ENCODE peak calls at places on chromosomes 1 and 21, in five cellular contexts. One of them, this sample, is unnamed.

GRCh38 chr1:54965624-54966340 is 14.6 kb upstream of the TMEM61 start:
- DNase-seq in esophagus muscularis mucosa: no peak
- DNase-seq in HFF-Myc: no peak
- DNase-seq in adrenal gland: peak
- DNase-seq in small intestine: no peak
- DNase-seq in this sample: peak

GRCh38 chr1:18901952-18902522 is 318 bp downstream of the ALDH4A1 start:
- DNase-seq in esophagus muscularis mucosa: no peak
- DNase-seq in HFF-Myc: no peak
- DNase-seq in adrenal gland: no peak
- DNase-seq in small intestine: no peak
- DNase-seq in this sample: no peak

GRCh38 chr1:93029317-93029716 is 49.8 kb upstream of the MTF2 start:
- DNase-seq in esophagus muscularis mucosa: no peak
- DNase-seq in HFF-Myc: peak
- DNase-seq in adrenal gland: no peak
- DNase-seq in small intestine: no peak
- DNase-seq in this sample: no peak

GRCh38 chr1:203648281-203648680 is 21.6 kb downstream of the ATP2B4 start:
- DNase-seq in esophagus muscularis mucosa: no peak
- DNase-seq in HFF-Myc: no peak
- DNase-seq in adrenal gland: no peak
- DNase-seq in small intestine: no peak
- DNase-seq in this sample: no peak

GRCh38 chr1:2226525-2227340 is 1.4 kb upstream of the SKI start:
- DNase-seq in esophagus muscularis mucosa: no peak
- DNase-seq in HFF-Myc: no peak
- DNase-seq in adrenal gland: peak
- DNase-seq in small intestine: no peak
- DNase-seq in this sample: no peak

GRCh38 chr1:200302192-200302892 is 107.5 kb downstream of the ZNF281 start:
- DNase-seq in esophagus muscularis mucosa: no peak
- DNase-seq in HFF-Myc: no peak
- DNase-seq in adrenal gland: peak
- DNase-seq in small intestine: peak
- DNase-seq in this sample: peak

GRCh38 chr1:110161822-110162221 is 11.5 kb downstream of the SLC6A17 start:
- DNase-seq in esophagus muscularis mucosa: no peak
- DNase-seq in HFF-Myc: no peak
- DNase-seq in adrenal gland: no peak
- DNase-seq in small intestine: no peak
- DNase-seq in this sample: no peak

GRCh38 chr1:112862753-112863426 is 93.1 kb downstream of the SLC16A1 start:
- DNase-seq in esophagus muscularis mucosa: no peak
- DNase-seq in HFF-Myc: no peak
- DNase-seq in adrenal gland: no peak
- DNase-seq in small intestine: no peak
- DNase-seq in this sample: no peak

GRCh38 chr21:44455524-44456206 is 355 bp downstream of the LRRC3 start:
- DNase-seq in esophagus muscularis mucosa: no peak
- DNase-seq in HFF-Myc: no peak
- DNase-seq in adrenal gland: peak
- DNase-seq in small intestine: peak
- DNase-seq in this sample: peak

GRCh38 chr1:82486969-82487368 is 686.2 kb downstream of the ADGRL2 start:
- DNase-seq in esophagus muscularis mucosa: no peak
- DNase-seq in HFF-Myc: no peak
- DNase-seq in adrenal gland: no peak
- DNase-seq in small intestine: no peak
- DNase-seq in this sample: no peak

GRCh38 chr21:41875086-41875485 is 4.1 kb downstream of the PRDM15 start:
- DNase-seq in esophagus muscularis mucosa: no peak
- DNase-seq in HFF-Myc: no peak
- DNase-seq in adrenal gland: no peak
- DNase-seq in small intestine: no peak
- DNase-seq in this sample: no peak

GRCh38 chr1:116020668-116021272 is 44.5 kb downstream of the SLC22A15 start:
- DNase-seq in esophagus muscularis mucosa: no peak
- DNase-seq in HFF-Myc: peak
- DNase-seq in adrenal gland: peak
- DNase-seq in small intestine: peak
- DNase-seq in this sample: peak

GRCh38 chr1:203929741-203930309 is 68.4 kb downstream of the SNRPE start:
- DNase-seq in esophagus muscularis mucosa: no peak
- DNase-seq in HFF-Myc: no peak
- DNase-seq in adrenal gland: no peak
- DNase-seq in small intestine: no peak
- DNase-seq in this sample: no peak

GRCh38 chr1:115057661-115058249 is 28.1 kb downstream of the TSHB start:
- DNase-seq in esophagus muscularis mucosa: no peak
- DNase-seq in HFF-Myc: no peak
- DNase-seq in adrenal gland: no peak
- DNase-seq in small intestine: peak
- DNase-seq in this sample: no peak

GRCh38 chr1:211830330-211831142 is at the start of gene LPGAT1:
- DNase-seq in esophagus muscularis mucosa: no peak
- DNase-seq in HFF-Myc: no peak
- DNase-seq in adrenal gland: peak
- DNase-seq in small intestine: peak
- DNase-seq in this sample: peak

GRCh38 chr21:31983120-31983519 is 110.3 kb downstream of the HUNK start:
- DNase-seq in esophagus muscularis mucosa: no peak
- DNase-seq in HFF-Myc: no peak
- DNase-seq in adrenal gland: no peak
- DNase-seq in small intestine: no peak
- DNase-seq in this sample: no peak

GRCh38 chr1:39332828-39333227 is 128.3 kb downstream of the MACF1 start:
- DNase-seq in esophagus muscularis mucosa: no peak
- DNase-seq in HFF-Myc: no peak
- DNase-seq in adrenal gland: no peak
- DNase-seq in small intestine: no peak
- DNase-seq in this sample: no peak

GRCh38 chr1:155038602-155039307 is 5.1 kb downstream of the DCST1 start:
- DNase-seq in esophagus muscularis mucosa: no peak
- DNase-seq in HFF-Myc: no peak
- DNase-seq in adrenal gland: no peak
- DNase-seq in small intestine: peak
- DNase-seq in this sample: peak

GRCh38 chr1:234961468-234962339 is 166.9 kb downstream of the TOMM20 start:
- DNase-seq in esophagus muscularis mucosa: no peak
- DNase-seq in HFF-Myc: peak
- DNase-seq in adrenal gland: peak
- DNase-seq in small intestine: peak
- DNase-seq in this sample: peak

GRCh38 chr1:236149696-236150228 is 7.4 kb downstream of the GPR137B start:
- DNase-seq in esophagus muscularis mucosa: no peak
- DNase-seq in HFF-Myc: no peak
- DNase-seq in adrenal gland: no peak
- DNase-seq in small intestine: no peak
- DNase-seq in this sample: no peak

GRCh38 chr1:232248276-232248803 is 381.6 kb downstream of the SIPA1L2 start:
- DNase-seq in esophagus muscularis mucosa: no peak
- DNase-seq in HFF-Myc: no peak
- DNase-seq in adrenal gland: no peak
- DNase-seq in small intestine: no peak
- DNase-seq in this sample: no peak

GRCh38 chr1:6496360-6496704 is 4.9 kb upstream of the PLEKHG5 start:
- DNase-seq in esophagus muscularis mucosa: no peak
- DNase-seq in HFF-Myc: no peak
- DNase-seq in adrenal gland: no peak
- DNase-seq in small intestine: no peak
- DNase-seq in this sample: no peak
- H3K4me3 ChIP-seq in esophagus muscularis mucosa: peak
- H3K4me3 ChIP-seq in HFF-Myc: peak
- H3K4me3 ChIP-seq in adrenal gland: no peak
- H3K4me3 ChIP-seq in small intestine: no peak
- H3K4me3 ChIP-seq in this sample: peak

DNA sequence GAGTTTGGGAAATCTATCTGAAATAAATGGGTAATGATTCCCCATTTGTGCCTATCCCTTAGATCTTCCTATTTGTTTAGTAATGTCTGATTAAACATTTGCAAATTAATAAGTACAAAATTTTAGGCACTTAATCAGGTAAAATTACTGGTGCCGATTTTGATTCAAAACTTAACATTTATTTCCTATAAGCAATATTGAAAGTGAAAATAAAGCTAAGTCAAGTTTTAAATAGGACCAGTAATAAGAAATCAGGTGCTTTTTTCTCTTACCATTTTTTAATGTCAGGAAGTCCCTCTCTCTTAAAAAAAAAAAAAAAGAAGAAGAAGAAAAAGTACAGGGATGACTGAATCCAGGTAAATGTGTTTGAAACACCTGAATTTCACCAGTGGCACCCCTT is 773 bp upstream of the GBP4 start:
- DNase-seq in esophagus muscularis mucosa: no peak
- DNase-seq in HFF-Myc: no peak
- DNase-seq in adrenal gland: no peak
- DNase-seq in small intestine: peak
- DNase-seq in this sample: no peak
- H3K4me3 ChIP-seq in esophagus muscularis mucosa: peak
- H3K4me3 ChIP-seq in HFF-Myc: no peak
- H3K4me3 ChIP-seq in adrenal gland: no peak
- H3K4me3 ChIP-seq in small intestine: peak
- H3K4me3 ChIP-seq in this sample: no peak

DNA sequence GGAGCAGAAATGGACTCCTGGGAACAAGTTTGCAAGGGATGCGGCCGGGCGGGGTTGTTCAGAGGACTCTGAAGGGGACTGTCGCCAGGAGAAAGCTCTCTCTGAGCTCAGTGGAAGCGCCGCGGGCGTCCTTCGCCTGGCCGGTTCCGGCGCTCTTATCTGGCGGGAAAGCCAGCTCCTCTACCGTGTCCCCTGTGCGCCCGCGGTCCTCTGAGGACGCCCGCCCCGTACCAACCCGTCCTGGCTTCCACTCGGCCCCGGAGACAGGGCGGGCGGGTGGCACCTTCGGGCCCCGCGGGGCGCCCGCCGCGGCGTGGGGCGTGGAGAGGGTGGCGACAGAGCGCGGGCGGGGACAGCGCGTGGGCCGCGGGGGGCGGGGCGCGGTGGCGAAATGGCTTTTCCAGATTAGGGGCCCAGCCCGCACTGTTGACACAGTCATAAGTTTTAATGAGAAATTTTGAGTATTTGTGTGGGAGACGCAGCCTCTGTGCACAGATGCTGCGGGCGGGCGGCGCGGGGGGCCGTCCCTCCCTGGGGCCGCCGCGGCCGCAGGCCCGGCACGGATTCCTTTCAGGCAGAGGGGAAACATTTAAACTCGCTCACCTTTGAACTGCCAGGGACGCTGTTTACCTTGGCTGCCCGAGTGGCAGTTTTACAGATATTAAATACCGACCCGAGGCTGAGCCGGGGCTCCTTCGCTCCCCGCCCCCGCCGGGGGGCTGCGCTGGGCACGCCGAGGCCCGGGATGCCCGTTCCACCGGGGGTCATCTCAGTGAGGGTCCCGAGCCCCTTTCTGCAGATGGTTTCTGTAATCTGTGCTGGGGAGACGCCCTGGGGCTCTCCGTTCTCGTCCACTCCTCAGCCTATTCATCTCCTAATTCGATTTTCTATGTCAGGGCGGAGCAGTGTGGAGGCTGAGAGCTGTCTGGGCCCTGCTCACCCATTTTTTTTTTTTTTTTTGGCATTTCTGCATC is 70.4 kb downstream of the FOXD2 start:
- DNase-seq in esophagus muscularis mucosa: no peak
- DNase-seq in HFF-Myc: no peak
- DNase-seq in adrenal gland: peak
- DNase-seq in small intestine: peak
- DNase-seq in this sample: no peak
- H3K4me3 ChIP-seq in esophagus muscularis mucosa: peak
- H3K4me3 ChIP-seq in HFF-Myc: no peak
- H3K4me3 ChIP-seq in adrenal gland: no peak
- H3K4me3 ChIP-seq in small intestine: peak
- H3K4me3 ChIP-seq in this sample: no peak

DNA sequence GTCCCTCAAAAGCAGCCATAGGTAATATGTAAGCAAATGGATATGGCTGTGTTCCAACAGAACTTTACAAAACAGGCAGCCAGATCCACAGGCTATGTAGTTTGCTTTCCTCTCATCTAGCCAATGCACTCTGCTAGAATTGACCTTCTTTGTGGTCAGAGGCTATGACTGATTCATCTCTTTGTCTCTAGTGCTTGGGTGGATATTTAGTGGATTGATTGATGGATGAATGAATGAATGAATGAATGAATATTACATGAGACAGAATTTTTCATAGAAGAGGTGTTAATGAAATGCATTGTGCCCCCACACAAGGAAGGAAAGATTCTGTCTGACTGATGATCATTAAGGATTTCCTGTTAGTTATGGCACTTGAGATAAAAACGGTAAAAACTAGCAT is 50.6 kb upstream of the ZYG11A start:
- DNase-seq in esophagus muscularis mucosa: no peak
- DNase-seq in HFF-Myc: no peak
- DNase-seq in adrenal gland: no peak
- DNase-seq in small intestine: no peak
- DNase-seq in this sample: no peak
- H3K4me3 ChIP-seq in esophagus muscularis mucosa: no peak
- H3K4me3 ChIP-seq in HFF-Myc: no peak
- H3K4me3 ChIP-seq in adrenal gland: no peak
- H3K4me3 ChIP-seq in small intestine: no peak
- H3K4me3 ChIP-seq in this sample: no peak

GRCh38 chr1:205240118-205240517 is 12.4 kb downstream of the TMCC2 start:
- DNase-seq in esophagus muscularis mucosa: no peak
- DNase-seq in HFF-Myc: no peak
- DNase-seq in adrenal gland: no peak
- DNase-seq in small intestine: no peak
- DNase-seq in this sample: no peak
- H3K4me3 ChIP-seq in esophagus muscularis mucosa: no peak
- H3K4me3 ChIP-seq in HFF-Myc: no peak
- H3K4me3 ChIP-seq in adrenal gland: no peak
- H3K4me3 ChIP-seq in small intestine: no peak
- H3K4me3 ChIP-seq in this sample: no peak

DNA sequence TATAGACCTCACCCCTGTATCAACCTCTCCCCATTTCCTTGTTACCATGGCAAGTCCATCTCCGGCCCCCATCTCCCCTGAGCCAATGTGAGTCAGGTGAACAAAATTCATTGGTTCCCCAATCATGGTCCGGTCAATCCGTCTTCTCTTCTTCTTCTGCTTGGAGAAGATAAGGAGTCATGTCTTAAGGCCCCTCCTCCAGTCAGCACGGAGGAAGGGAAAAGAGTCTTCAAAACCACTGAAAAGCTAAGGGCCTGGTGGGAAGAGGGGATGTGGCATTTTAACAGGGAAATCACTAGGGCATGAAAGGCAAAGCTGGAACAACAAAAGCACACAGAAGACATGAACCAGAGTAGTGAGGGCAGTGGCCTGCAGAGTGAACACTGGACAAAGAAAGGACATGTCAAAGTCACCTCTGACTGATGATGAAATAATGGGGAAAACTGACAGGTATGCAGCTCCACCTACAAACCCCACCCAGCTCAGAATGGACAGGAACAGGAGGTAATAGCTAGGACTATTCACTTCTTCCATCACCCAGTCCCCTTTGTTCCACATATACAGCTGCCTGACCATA is 4.4 kb downstream of the CDC42SE1 start:
- DNase-seq in esophagus muscularis mucosa: no peak
- DNase-seq in HFF-Myc: no peak
- DNase-seq in adrenal gland: no peak
- DNase-seq in small intestine: no peak
- DNase-seq in this sample: no peak
- H3K4me3 ChIP-seq in esophagus muscularis mucosa: no peak
- H3K4me3 ChIP-seq in HFF-Myc: no peak
- H3K4me3 ChIP-seq in adrenal gland: no peak
- H3K4me3 ChIP-seq in small intestine: no peak
- H3K4me3 ChIP-seq in this sample: no peak

This sample was measured in AG10803.